ENCODE peak calls at places on chromosome 2, in eight cellular contexts. A is IMR-90, X is uterus, U is breast epithelium, D is upper lobe of left lung, I is A549, Q is spleen, O is ovary. C is an unnamed sample. For H3K4me1, the result is how much of the 10 kb centered on the place peaks cover.

GRCh38 chr2:79638410-79638809 is 125.6 kb downstream of the CTNNA2 start:
- DNase-seq in A (no peak), X (no peak), U (no peak), D (no peak), I (no peak), Q (no peak), O (no peak), C (no peak)

GRCh38 chr2:240212425-240213225 is 72.2 kb upstream of the OTOS start:
- DNase-seq in A (no peak), X (no peak), U (peak), D (peak), I (no peak), Q (peak), O (peak), C (no peak)

GRCh38 chr2:102003696-102004095 is 11.9 kb downstream of the IL1R2 start:
- DNase-seq in A (no peak), X (no peak), U (no peak), D (no peak), I (no peak), Q (no peak), O (no peak), C (no peak)

GRCh38 chr2:5781679-5782078 is 89.5 kb downstream of the SOX11 start:
- DNase-seq in A (no peak), X (no peak), U (no peak), D (no peak), I (no peak), Q (no peak), O (no peak), C (no peak)

GRCh38 chr2:224751996-224752698 is 36.0 kb upstream of the CCDC195 start:
- DNase-seq in A (no peak), X (no peak), U (no peak), D (no peak), I (no peak), Q (no peak), O (no peak), C (no peak)

GRCh38 chr2:226800941-226801784 is 1.5 kb upstream of the IRS1 start:
- DNase-seq in A (peak), X (peak), U (peak), D (peak), I (peak), Q (peak), O (peak), C (peak)

GRCh38 chr2:57333221-57333620 is 713.4 kb upstream of the VRK2 start:
- DNase-seq in A (no peak), X (no peak), U (no peak), D (no peak), I (no peak), Q (no peak), O (no peak), C (no peak)

GRCh38 chr2:181683518-181684453 is 3.5 kb upstream of the NEUROD1 start:
- DNase-seq in A (peak), X (no peak), U (no peak), D (no peak), I (peak), Q (no peak), O (no peak), C (no peak)

GRCh38 chr2:109069430-109070194 is 59.4 kb upstream of the SH3RF3 start:
- DNase-seq in A (no peak), X (no peak), U (no peak), D (no peak), I (no peak), Q (peak), O (no peak), C (no peak)

GRCh38 chr2:43387092-43388062 is 161.0 kb upstream of the ZFP36L2 start:
- DNase-seq in A (peak), X (no peak), U (no peak), D (peak), I (no peak), Q (no peak), O (no peak), C (no peak)

GRCh38 chr2:224847961-224848850 is 132.0 kb upstream of the CCDC195 start:
- DNase-seq in A (peak), X (no peak), U (peak), D (no peak), I (peak), Q (no peak), O (peak), C (peak)

GRCh38 chr2:170713280-170714155 is 1.6 kb upstream of the SP5 start:
- DNase-seq in A (no peak), X (no peak), U (no peak), D (no peak), I (no peak), Q (no peak), O (peak), C (no peak)

GRCh38 chr2:29281585-29281984 is 166.4 kb downstream of the CLIP4 start:
- DNase-seq in A (peak), X (peak), U (peak), D (no peak), I (peak), Q (no peak), O (peak), C (peak)

GRCh38 chr2:159035790-159036411 is 67.5 kb downstream of the TANC1 start:
- DNase-seq in A (peak), X (no peak), U (no peak), D (peak), I (peak), Q (no peak), O (no peak), C (peak)

GRCh38 chr2:233105156-233105895 is 45.2 kb downstream of the INPP5D start:
- DNase-seq in A (no peak), X (no peak), U (no peak), D (no peak), I (no peak), Q (peak), O (no peak), C (no peak)
- TF ChIP-seq POLR2A in A (no peak), X (no peak), U (no peak), D (no peak), I (no peak), Q (no peak), O (no peak), C (no peak)

GRCh38 chr2:217839073-217839749 is 163.6 kb downstream of the TNS1 start:
- DNase-seq in A (no peak), X (no peak), U (no peak), D (no peak), I (no peak), Q (no peak), O (no peak), C (no peak)

GRCh38 chr2:217837530-217837929 is 165.3 kb downstream of the TNS1 start:
- DNase-seq in A (no peak), X (no peak), U (no peak), D (peak), I (no peak), Q (no peak), O (no peak), C (no peak)

GRCh38 chr2:217840522-217840921 is 162.3 kb downstream of the TNS1 start:
- DNase-seq in A (no peak), X (no peak), U (no peak), D (no peak), I (no peak), Q (no peak), O (no peak), C (no peak)

GRCh38 chr2:217838409-217838831 is 164.4 kb downstream of the TNS1 start:
- DNase-seq in A (no peak), X (no peak), U (no peak), D (no peak), I (no peak), Q (no peak), O (no peak), C (no peak)

GRCh38 chr2:217839750-217840107 is 163.1 kb downstream of the TNS1 start:
- DNase-seq in A (no peak), X (no peak), U (no peak), D (no peak), I (no peak), Q (no peak), O (no peak), C (no peak)
- H3K4me1 ChIP-seq in A (under half), X (under half), U (under half), D (half or more), I (under half), Q (under half), O (under half), C (under half)

DNA sequence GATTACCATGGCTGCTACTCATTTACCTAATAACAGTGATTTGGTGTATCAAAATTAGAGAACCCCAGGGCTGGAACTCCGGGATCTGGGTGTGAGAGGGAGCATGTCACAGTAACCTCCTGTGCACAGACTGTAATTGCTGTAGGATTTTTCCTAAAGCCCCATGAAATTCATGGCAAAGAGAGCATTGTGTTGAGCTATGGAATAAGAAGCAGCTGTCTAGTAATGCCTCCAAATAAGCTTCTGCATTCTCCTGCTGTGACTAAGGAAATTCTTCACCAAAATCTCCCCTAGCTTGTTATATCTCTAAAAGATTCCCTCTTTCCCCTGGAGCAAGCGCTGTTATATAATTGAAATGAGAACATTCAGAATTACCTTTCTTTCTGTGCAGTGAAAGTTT is 158.1 kb upstream of the SPATS2L start:
- DNase-seq in A (peak), X (no peak), U (no peak), D (no peak), I (no peak), Q (no peak), O (no peak), C (no peak)
- H3K4me3 ChIP-seq in A (no peak), X (no peak), U (no peak), D (no peak), I (no peak), Q (no peak), O (no peak), C (no peak)

GRCh38 chr2:202238234-202239197 is at the start of gene SUMO1:
- DNase-seq in A (peak), X (peak), U (peak), D (peak), I (peak), Q (peak), O (peak), C (peak)
- TF ChIP-seq POLR2A in A (no peak), X (peak), U (no peak), D (peak), I (peak), Q (peak), O (peak), C (peak)

GRCh38 chr2:127652786-127653357 is 6.9 kb downstream of the GPR17 start:
- DNase-seq in A (no peak), X (no peak), U (no peak), D (no peak), I (no peak), Q (peak), O (no peak), C (no peak)
- H3K4me1 ChIP-seq in A (under half), X (under half), U (under half), D (under half), I (under half), Q (under half), O (under half), C (under half)

GRCh38 chr2:163732718-163733117 is 3.1 kb downstream of the FIGN start:
- DNase-seq in A (no peak), X (no peak), U (no peak), D (no peak), I (no peak), Q (no peak), O (no peak), C (no peak)

GRCh38 chr2:163734911-163735691 is 707 bp downstream of the FIGN start:
- DNase-seq in A (peak), X (no peak), U (no peak), D (no peak), I (no peak), Q (no peak), O (no peak), C (no peak)

GRCh38 chr2:163731735-163732134 is 4.1 kb downstream of the FIGN start:
- DNase-seq in A (no peak), X (no peak), U (no peak), D (no peak), I (no peak), Q (no peak), O (no peak), C (no peak)

GRCh38 chr2:163734401-163734800 is 1.4 kb downstream of the FIGN start:
- DNase-seq in A (no peak), X (no peak), U (no peak), D (no peak), I (no peak), Q (no peak), O (no peak), C (no peak)

DNA sequence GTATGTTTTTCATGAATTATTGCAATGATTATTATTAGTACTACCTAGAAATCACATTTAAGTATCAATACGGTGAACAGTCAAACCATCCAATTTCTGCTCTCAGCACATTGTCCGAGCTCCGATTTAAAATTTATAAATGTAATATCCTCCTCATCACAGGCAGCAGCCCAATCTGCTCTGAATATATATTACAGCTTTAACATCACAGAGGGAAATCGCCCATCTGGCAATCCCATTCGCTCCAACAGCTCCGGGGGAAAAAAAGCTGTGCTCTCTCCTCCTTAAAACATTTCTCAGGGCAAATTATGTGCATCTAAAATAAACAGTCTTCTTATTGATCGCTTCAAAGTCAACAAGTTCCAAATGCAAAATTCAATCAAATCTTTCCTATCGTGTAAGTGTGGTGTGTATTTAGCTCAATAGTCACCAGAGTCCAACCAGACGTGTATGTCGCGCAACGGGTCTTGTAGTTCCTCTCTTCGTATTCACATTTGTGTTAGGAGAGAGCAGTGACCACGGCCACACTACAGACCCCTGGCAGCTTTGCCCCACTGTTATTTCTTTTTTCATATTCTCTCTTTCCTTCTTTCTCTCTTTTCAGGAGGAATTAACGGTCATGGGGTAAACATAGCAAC is 2.4 kb downstream of the FIGN start:
- DNase-seq in A (peak), X (peak), U (no peak), D (no peak), I (no peak), Q (peak), O (peak), C (no peak)
- H3K4me3 ChIP-seq in A (peak), X (no peak), U (peak), D (peak), I (no peak), Q (peak), O (peak), C (no peak)

DNA sequence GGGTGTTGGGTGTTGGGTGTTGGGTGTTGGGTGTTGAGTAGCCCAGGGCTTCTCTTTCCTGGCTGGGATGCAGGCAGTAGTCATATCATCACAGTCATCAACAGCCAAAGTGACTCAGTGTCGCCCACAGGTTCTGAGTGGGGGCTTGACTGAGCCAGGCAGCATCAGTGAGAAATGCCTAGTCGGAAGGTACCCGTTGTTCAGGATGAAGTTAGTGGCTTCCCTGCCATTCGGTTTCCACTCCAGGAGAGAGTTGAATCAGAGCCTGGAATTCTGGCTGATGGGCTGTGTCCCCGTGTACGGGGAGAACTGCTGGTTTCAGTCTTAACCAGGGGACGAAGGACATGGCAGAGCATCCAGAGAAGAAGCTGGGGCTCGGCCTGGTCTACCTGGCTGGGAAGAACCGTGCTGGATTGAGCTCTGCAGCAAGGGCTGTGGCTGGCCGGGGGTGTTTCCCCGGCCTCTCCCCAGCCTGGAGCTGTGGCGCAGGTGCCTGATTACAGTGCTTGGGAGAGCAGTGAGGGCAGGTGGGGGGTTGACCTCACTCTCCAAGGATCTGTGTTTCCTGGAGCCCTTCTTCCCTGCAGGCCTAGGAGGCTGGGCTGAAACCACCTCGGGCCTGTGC is 49.4 kb downstream of the AGAP1 start:
- DNase-seq in A (peak), X (no peak), U (no peak), D (no peak), I (no peak), Q (peak), O (peak), C (no peak)
- TF ChIP-seq POLR2A in A (no peak), X (no peak), U (no peak), D (no peak), I (no peak), Q (no peak), O (no peak), C (no peak)